ENCODE peak calls at places on chromosomes 12 and 14, in six cellular contexts. Q is GM23338, S is lower leg skin, W is choroid plexus epithelial cell, Z is heart right ventricle, H is fibroblast of mammary gland. Y is an unnamed sample.

GRCh38 chr12:92191061-92191460 is 45.4 kb upstream of the BTG1 start:
- DNase-seq in Q (no peak), S (no peak), W (peak; percentile 14), Z (no peak), H (no peak), Y (no peak)

GRCh38 chr12:114799574-114800487 is 115.9 kb upstream of the TBX3 start:
- DNase-seq in Q (no peak), S (no peak), W (peak; percentile 32), Z (peak; percentile 80), H (no peak), Y (no peak)

GRCh38 chr12:115383668-115384067 is 699.7 kb upstream of the TBX3 start:
- DNase-seq in Q (no peak), S (peak; percentile 83), W (peak; percentile 75), Z (no peak), H (peak; percentile 91), Y (no peak)

GRCh38 chr12:103580026-103580425 is 7.0 kb upstream of the STAB2 start:
- DNase-seq in Q (no peak), S (no peak), W (no peak), Z (no peak), H (no peak), Y (no peak)

GRCh38 chr12:49827351-49828099 is 688 bp downstream of the NCKAP5L start:
- DNase-seq in Q (peak; percentile 90), S (no peak), W (peak; percentile 67), Z (peak; percentile 76), H (peak; percentile 38), Y (no peak)

GRCh38 chr14:68111733-68112270 is 292.2 kb downstream of the RAD51B start:
- DNase-seq in Q (no peak), S (no peak), W (no peak), Z (no peak), H (no peak), Y (no peak)

GRCh38 chr14:104919993-104920315 is 4.7 kb upstream of the PLD4 start:
- DNase-seq in Q (no peak), S (no peak), W (no peak), Z (no peak), H (no peak), Y (no peak)

GRCh38 chr12:93978553-93978952 is 169.8 kb upstream of the PLXNC1 start:
- DNase-seq in Q (no peak), S (peak; percentile 51), W (peak; percentile 88), Z (no peak), H (peak; percentile 90), Y (no peak)

GRCh38 chr12:116508145-116509121 is 50.7 kb upstream of the MAP1LC3B2 start:
- DNase-seq in Q (peak; percentile 79), S (no peak), W (no peak), Z (peak; percentile 22), H (peak; percentile 67), Y (no peak)

GRCh38 chr12:132445884-132446471 is 44.0 kb upstream of the FBRSL1 start:
- DNase-seq in Q (peak; percentile 98), S (peak; percentile 56), W (peak; percentile 68), Z (peak; percentile 28), H (peak; percentile 92), Y (peak; percentile 59)

GRCh38 chr12:3206536-3207072 is 129.4 kb downstream of the TSPAN9 start:
- DNase-seq in Q (no peak), S (no peak), W (no peak), Z (no peak), H (no peak), Y (no peak)

GRCh38 chr12:75208851-75209781 is 523 bp downstream of the KCNC2 start:
- DNase-seq in Q (peak; percentile 85), S (no peak), W (peak; percentile 41), Z (no peak), H (peak; percentile 21), Y (no peak)

GRCh38 chr12:83245156-83245555 is 558.5 kb downstream of the TMTC2 start:
- DNase-seq in Q (no peak), S (no peak), W (no peak), Z (no peak), H (no peak), Y (no peak)

GRCh38 chr12:108468149-108468968 is 46.7 kb upstream of the FICD start:
- DNase-seq in Q (peak; percentile 84), S (no peak), W (peak; percentile 56), Z (peak; percentile 10), H (peak; percentile 26), Y (no peak)

GRCh38 chr14:102833341-102833740 is 56.1 kb downstream of the TRAF3 start:
- DNase-seq in Q (peak; percentile 56), S (no peak), W (no peak), Z (no peak), H (no peak), Y (no peak)

GRCh38 chr12:52608161-52608560 is 6.9 kb upstream of the KRT72 start:
- DNase-seq in Q (no peak), S (no peak), W (no peak), Z (no peak), H (no peak), Y (no peak)

GRCh38 chr12:100554608-100555077 is 18.8 kb upstream of the GAS2L3 start:
- DNase-seq in Q (peak; percentile 93), S (peak; percentile 32), W (peak; percentile 96), Z (peak; percentile 73), H (peak; percentile 93), Y (no peak)

GRCh38 chr12:1630827-1631591 is 2.0 kb downstream of the WNT5B start:
- DNase-seq in Q (peak; percentile 55), S (no peak), W (peak; percentile 77), Z (no peak), H (peak; percentile 67), Y (no peak)

GRCh38 chr14:24231263-24232120 is 675 bp downstream of the NEDD8 start:
- DNase-seq in Q (peak; percentile 76), S (no peak), W (no peak), Z (no peak), H (no peak), Y (no peak)

DNA sequence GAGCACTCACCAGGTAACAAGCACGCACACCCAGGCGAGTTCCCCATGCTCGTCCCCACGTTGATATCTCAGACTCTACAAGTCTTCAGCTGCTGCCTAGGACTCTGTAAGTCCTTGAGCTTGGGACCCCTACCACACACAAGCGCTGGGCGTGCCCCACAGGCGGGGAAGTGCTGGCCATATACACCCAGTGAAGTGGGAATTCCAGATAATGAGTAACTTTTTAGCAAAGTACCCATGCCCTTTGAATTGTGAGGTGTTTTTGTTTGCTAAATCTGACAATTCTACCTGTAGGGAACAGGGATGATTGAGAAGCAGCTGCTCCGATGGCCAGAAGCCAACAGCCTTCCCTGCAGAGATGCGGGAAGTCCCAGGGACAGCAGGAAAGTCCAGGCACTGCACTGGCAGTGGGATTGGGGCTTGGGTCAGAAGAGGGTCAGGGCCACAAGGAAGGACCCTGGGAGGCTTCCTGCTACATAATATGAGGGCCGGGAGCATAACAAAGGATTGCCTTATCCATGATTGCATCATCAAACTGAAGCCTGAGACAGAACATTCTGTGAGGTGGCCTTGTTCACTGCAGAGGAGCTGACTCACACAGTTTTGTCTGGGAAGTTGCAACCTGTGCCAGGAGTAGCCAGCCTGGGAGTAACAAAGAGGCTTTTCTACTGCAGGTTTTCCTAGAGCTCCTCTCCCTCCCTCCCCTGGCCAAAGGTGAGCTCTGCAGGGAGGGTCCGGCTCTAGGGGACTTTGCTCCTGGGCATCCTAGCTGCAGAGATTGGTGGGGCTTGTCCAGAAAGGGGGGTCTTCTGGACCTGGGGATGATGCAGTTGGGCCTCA is 13.2 kb upstream of the SERPINA3 start:
- DNase-seq in Q (peak; percentile 24), S (peak; percentile 82), W (peak; percentile 99), Z (no peak), H (peak; percentile 99), Y (peak; percentile 43)
- TF ChIP-seq CTCF in Q (no peak), S (peak; percentile 96), W (peak; percentile 37), Z (no peak), H (peak; percentile 11), Y (no peak)

GRCh38 chr14:93905623-93906022 is 21.5 kb upstream of the FAM181A start:
- DNase-seq in Q (no peak), S (no peak), W (no peak), Z (no peak), H (no peak), Y (no peak)

GRCh38 chr14:93902619-93903307 is 24.4 kb upstream of the FAM181A start:
- DNase-seq in Q (no peak), S (no peak), W (no peak), Z (no peak), H (no peak), Y (no peak)

GRCh38 chr14:93901813-93902212 is 25.3 kb upstream of the FAM181A start:
- DNase-seq in Q (no peak), S (no peak), W (no peak), Z (no peak), H (no peak), Y (no peak)

GRCh38 chr14:93906341-93907329 is 20.5 kb upstream of the FAM181A start:
- DNase-seq in Q (peak; percentile 91), S (peak; percentile 24), W (peak; percentile 58), Z (no peak), H (peak; percentile 37), Y (no peak)

GRCh38 chr14:93903342-93904184 is 23.6 kb upstream of the FAM181A start:
- DNase-seq in Q (peak; percentile 73), S (no peak), W (peak; percentile 15), Z (no peak), H (no peak), Y (no peak)
- TF ChIP-seq CTCF in Q (peak; percentile 68), S (no peak), W (peak; percentile 51), Z (no peak), H (peak; percentile 27), Y (no peak)

GRCh38 chr12:10810068-10810467 is at the start of gene TAS2R9:
- DNase-seq in Q (no peak), S (no peak), W (no peak), Z (no peak), H (no peak), Y (no peak)
- TF ChIP-seq CTCF in Q (no peak), S (no peak), W (no peak), Z (no peak), H (no peak), Y (no peak)

GRCh38 chr12:6018265-6018664 is 73.2 kb upstream of the ANO2 start:
- DNase-seq in Q (no peak), S (no peak), W (no peak), Z (no peak), H (no peak), Y (no peak)
- TF ChIP-seq CTCF in Q (no peak), S (no peak), W (no peak), Z (no peak), H (no peak), Y (no peak)

GRCh38 chr12:96399081-96399918 is 939 bp downstream of the CDK17 start:
- DNase-seq in Q (peak; percentile 55), S (peak; percentile 68), W (peak; percentile 57), Z (peak; percentile 79), H (peak; percentile 75), Y (peak; percentile 48)
- TF ChIP-seq CTCF in Q (no peak), S (no peak), W (no peak), Z (no peak), H (peak; percentile 15), Y (no peak)

GRCh38 chr12:57737467-57738141 is 938 bp downstream of the AGAP2 start:
- DNase-seq in Q (peak; percentile 58), S (no peak), W (no peak), Z (no peak), H (no peak), Y (no peak)
- TF ChIP-seq CTCF in Q (peak; percentile 8), S (no peak), W (peak; percentile 44), Z (no peak), H (no peak), Y (no peak)

DNA sequence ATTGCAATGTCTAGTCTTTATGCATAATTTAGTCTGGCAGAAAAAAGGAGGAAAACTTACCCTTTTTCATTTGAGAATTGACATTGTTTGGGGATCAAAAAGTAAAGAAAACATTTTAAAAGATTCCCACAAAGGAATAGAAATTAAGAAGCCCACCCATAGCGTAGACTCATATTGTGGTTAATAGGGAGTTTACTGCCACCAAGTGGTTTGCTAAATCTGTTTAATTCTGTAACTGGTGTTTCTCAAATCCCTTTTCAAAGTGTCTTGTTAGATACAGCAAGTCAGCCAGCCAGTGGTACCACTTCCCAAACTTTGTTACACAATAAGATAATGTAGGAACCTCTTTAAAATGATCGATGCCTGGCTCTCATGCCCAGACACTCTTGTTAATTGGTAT is 180.3 kb downstream of the IPO8 start:
- DNase-seq in Q (peak; percentile 62), S (no peak), W (peak; percentile 60), Z (no peak), H (peak; percentile 45), Y (no peak)
- TF ChIP-seq CTCF in Q (peak; percentile 63), S (no peak), W (peak; percentile 37), Z (no peak), H (peak; percentile 36), Y (no peak)